ENCODE peak calls at places on chromosomes 5 and 9, in eight cellular contexts. W is NCI-H2029 treated with DMSO at 0.1 percent for 48 hours, L is choroid plexus epithelial cell, P is upper lobe of left lung, A is ELR, O is naive B cell, Z is AG09309, J is sciatic nerve. N is an unnamed sample.

GRCh38 chr5:116685069-116685468 is 110.4 kb upstream of the SEMA6A start:
- DNase-seq in W (no peak), L (no peak), P (no peak), A (no peak), O (no peak), Z (no peak), J (no peak), N (no peak)

GRCh38 chr5:38483788-38484398 is 72.6 kb downstream of the LIFR start:
- DNase-seq in W (no peak), L (no peak), P (no peak), A (no peak), O (no peak), Z (no peak), J (no peak), N (no peak)

GRCh38 chr5:138972230-138972629 is 97.1 kb upstream of the LRRTM2 start:
- DNase-seq in W (no peak), L (no peak), P (no peak), A (no peak), O (no peak), Z (no peak), J (no peak), N (no peak)

GRCh38 chr9:107874591-107875374 is 385.2 kb upstream of the KLF4 start:
- DNase-seq in W (no peak), L (no peak), P (no peak), A (no peak), O (peak), Z (peak), J (no peak), N (peak)

GRCh38 chr9:135711411-135711810 is 9.4 kb downstream of the KCNT1 start:
- DNase-seq in W (no peak), L (no peak), P (no peak), A (no peak), O (no peak), Z (no peak), J (no peak), N (peak)

GRCh38 chr9:77707696-77708095 is 59.6 kb upstream of the GNA14 start:
- DNase-seq in W (no peak), L (peak), P (peak), A (peak), O (no peak), Z (peak), J (peak), N (no peak)

GRCh38 chr9:128408963-128409431 is 11.7 kb upstream of the CERCAM start:
- DNase-seq in W (no peak), L (no peak), P (no peak), A (no peak), O (no peak), Z (no peak), J (no peak), N (no peak)

GRCh38 chr9:3478549-3478953 is 47.2 kb downstream of the RFX3 start:
- DNase-seq in W (no peak), L (no peak), P (no peak), A (peak), O (peak), Z (no peak), J (no peak), N (peak)

GRCh38 chr5:107526263-107526937 is 144.3 kb downstream of the EFNA5 start:
- DNase-seq in W (no peak), L (peak), P (no peak), A (no peak), O (no peak), Z (no peak), J (no peak), N (no peak)

GRCh38 chr5:170307575-170308465 is 10.2 kb upstream of the LCP2 start:
- DNase-seq in W (peak), L (peak), P (peak), A (peak), O (no peak), Z (no peak), J (peak), N (no peak)

GRCh38 chr9:86827893-86828292 is 119.4 kb downstream of the GAS1 start:
- DNase-seq in W (no peak), L (peak), P (no peak), A (no peak), O (no peak), Z (no peak), J (no peak), N (no peak)

GRCh38 chr9:91433180-91433579 is 9.5 kb upstream of the NFIL3 start:
- DNase-seq in W (peak), L (peak), P (no peak), A (peak), O (no peak), Z (peak), J (no peak), N (peak)

GRCh38 chr9:89564257-89564878 is 40.4 kb upstream of the GADD45G start:
- DNase-seq in W (no peak), L (peak), P (no peak), A (no peak), O (peak), Z (no peak), J (no peak), N (peak)

GRCh38 chr9:22512495-22512894 is 65.9 kb downstream of the DMRTA1 start:
- DNase-seq in W (no peak), L (no peak), P (no peak), A (no peak), O (no peak), Z (no peak), J (no peak), N (peak)

GRCh38 chr9:83011611-83012010 is 51.3 kb downstream of the RASEF start:
- DNase-seq in W (no peak), L (no peak), P (no peak), A (no peak), O (no peak), Z (no peak), J (no peak), N (no peak)

GRCh38 chr5:35518104-35518503 is 99.6 kb upstream of the SPEF2 start:
- DNase-seq in W (no peak), L (no peak), P (peak), A (no peak), O (no peak), Z (no peak), J (no peak), N (peak)

GRCh38 chr5:129345213-129345925 is 114.7 kb upstream of the ADAMTS19 start:
- DNase-seq in W (no peak), L (no peak), P (no peak), A (no peak), O (no peak), Z (no peak), J (no peak), N (peak)

GRCh38 chr5:62002436-62002835 is 303.6 kb upstream of the KIF2A start:
- DNase-seq in W (no peak), L (no peak), P (no peak), A (no peak), O (no peak), Z (no peak), J (no peak), N (no peak)

GRCh38 chr5:14263700-14264099 is 120.6 kb downstream of the TRIO start:
- DNase-seq in W (no peak), L (no peak), P (no peak), A (no peak), O (no peak), Z (no peak), J (no peak), N (no peak)

GRCh38 chr5:40317023-40317422 is 362.7 kb upstream of the PTGER4 start:
- DNase-seq in W (no peak), L (no peak), P (no peak), A (no peak), O (no peak), Z (no peak), J (no peak), N (no peak)

GRCh38 chr9:116904165-116904564 is 217.1 kb downstream of the TRIM32 start:
- DNase-seq in W (no peak), L (no peak), P (no peak), A (no peak), O (no peak), Z (no peak), J (no peak), N (no peak)

GRCh38 chr5:149240354-149240998 is 31.2 kb upstream of the AFAP1L1 start:
- DNase-seq in W (no peak), L (no peak), P (peak), A (no peak), O (peak), Z (no peak), J (no peak), N (no peak)

GRCh38 chr5:44568519-44568918 is 179.3 kb upstream of the FGF10 start:
- DNase-seq in W (no peak), L (no peak), P (no peak), A (no peak), O (no peak), Z (no peak), J (no peak), N (no peak)

GRCh38 chr5:95424526-95424925 is 33.4 kb downstream of the FAM81B start:
- DNase-seq in W (no peak), L (no peak), P (no peak), A (no peak), O (no peak), Z (no peak), J (no peak), N (no peak)

GRCh38 chr9:132879443-132880310 is 979 bp downstream of the SPACA9 start:
- DNase-seq in W (no peak), L (no peak), P (no peak), A (peak), O (no peak), Z (no peak), J (no peak), N (no peak)

GRCh38 chr5:134552301-134552700 is 26.8 kb downstream of the JADE2 start:
- DNase-seq in W (no peak), L (peak), P (no peak), A (peak), O (no peak), Z (peak), J (no peak), N (no peak)

GRCh38 chr9:86288501-86288900 is 6.2 kb upstream of the ISCA1 start:
- DNase-seq in W (no peak), L (no peak), P (no peak), A (no peak), O (no peak), Z (no peak), J (no peak), N (no peak)